ENCODE peak calls at places on chromosomes 2 and 18, in four cellular contexts. One of them, this sample, is unnamed.

GRCh38 chr2:190361572-190361971 is 18.2 kb downstream of the INPP1 start:
- DNase-seq in HCT116: no peak
- DNase-seq in HepG2: no peak
- DNase-seq in Panc1: no peak
- DNase-seq in this sample: no peak

GRCh38 chr2:8541223-8541622 is 140.6 kb upstream of the ID2 start:
- DNase-seq in HCT116: no peak
- DNase-seq in HepG2: no peak
- DNase-seq in Panc1: no peak
- DNase-seq in this sample: no peak

GRCh38 chr2:45259144-45259543 is 249.9 kb upstream of the SIX2 start:
- DNase-seq in HCT116: no peak
- DNase-seq in HepG2: peak; percentile 37
- DNase-seq in Panc1: no peak
- DNase-seq in this sample: no peak

GRCh38 chr2:95344208-95344570 is 47.0 kb downstream of the KCNIP3 start:
- DNase-seq in HCT116: no peak
- DNase-seq in HepG2: no peak
- DNase-seq in Panc1: no peak
- DNase-seq in this sample: no peak

GRCh38 chr2:215969131-215969841 is 44.1 kb downstream of the MREG start:
- DNase-seq in HCT116: no peak
- DNase-seq in HepG2: no peak
- DNase-seq in Panc1: no peak
- DNase-seq in this sample: no peak

GRCh38 chr2:145874466-145874865 is 1354.5 kb upstream of the ZEB2 start:
- DNase-seq in HCT116: no peak
- DNase-seq in HepG2: no peak
- DNase-seq in Panc1: no peak
- DNase-seq in this sample: no peak

GRCh38 chr2:55175254-55176093 is 56.6 kb downstream of the CLHC1 start:
- DNase-seq in HCT116: peak; percentile 37
- DNase-seq in HepG2: peak; percentile 41
- DNase-seq in Panc1: peak; percentile 59
- DNase-seq in this sample: peak; percentile 65

GRCh38 chr2:37526323-37526722 is 145.1 kb downstream of the CDC42EP3 start:
- DNase-seq in HCT116: no peak
- DNase-seq in HepG2: no peak
- DNase-seq in Panc1: no peak
- DNase-seq in this sample: peak; percentile 38

GRCh38 chr2:204550738-204551137 is 5.5 kb downstream of the PARD3B start:
- DNase-seq in HCT116: no peak
- DNase-seq in HepG2: no peak
- DNase-seq in Panc1: no peak
- DNase-seq in this sample: no peak

GRCh38 chr2:53268086-53268485 is 499.5 kb upstream of the CHAC2 start:
- DNase-seq in HCT116: no peak
- DNase-seq in HepG2: no peak
- DNase-seq in Panc1: no peak
- DNase-seq in this sample: no peak

GRCh38 chr2:95279435-95280035 is 5.3 kb downstream of the PROM2 start:
- DNase-seq in HCT116: no peak
- DNase-seq in HepG2: no peak
- DNase-seq in Panc1: no peak
- DNase-seq in this sample: no peak

GRCh38 chr2:105470979-105471378 is 72.1 kb upstream of the FHL2 start:
- DNase-seq in HCT116: no peak
- DNase-seq in HepG2: no peak
- DNase-seq in Panc1: no peak
- DNase-seq in this sample: no peak

GRCh38 chr18:10242922-10243680 is 211.3 kb upstream of the APCDD1 start:
- DNase-seq in HCT116: no peak
- DNase-seq in HepG2: no peak
- DNase-seq in Panc1: no peak
- DNase-seq in this sample: peak; percentile 22

GRCh38 chr2:120681696-120682288 is 53.9 kb upstream of the GLI2 start:
- DNase-seq in HCT116: no peak
- DNase-seq in HepG2: no peak
- DNase-seq in Panc1: no peak
- DNase-seq in this sample: no peak

GRCh38 chr18:42261731-42262130 is 306.7 kb downstream of the PIK3C3 start:
- DNase-seq in HCT116: no peak
- DNase-seq in HepG2: no peak
- DNase-seq in Panc1: no peak
- DNase-seq in this sample: no peak

GRCh38 chr2:207939342-207940108 is 85.8 kb downstream of the PLEKHM3 start:
- DNase-seq in HCT116: no peak
- DNase-seq in HepG2: no peak
- DNase-seq in Panc1: no peak
- DNase-seq in this sample: no peak

GRCh38 chr2:140539506-140539905 is 1591.3 kb downstream of the LRP1B start:
- DNase-seq in HCT116: no peak
- DNase-seq in HepG2: no peak
- DNase-seq in Panc1: no peak
- DNase-seq in this sample: no peak

GRCh38 chr2:120239488-120240287 is 13.0 kb upstream of the RALB start:
- DNase-seq in HCT116: no peak
- DNase-seq in HepG2: peak; percentile 37
- DNase-seq in Panc1: no peak
- DNase-seq in this sample: no peak

GRCh38 chr2:178767099-178768060 is 39.8 kb downstream of the TTN start:
- DNase-seq in HCT116: no peak
- DNase-seq in HepG2: no peak
- DNase-seq in Panc1: no peak
- DNase-seq in this sample: no peak

GRCh38 chr2:222492683-222493082 is 68.3 kb downstream of the SGPP2 start:
- DNase-seq in HCT116: no peak
- DNase-seq in HepG2: peak; percentile 55
- DNase-seq in Panc1: no peak
- DNase-seq in this sample: no peak

GRCh38 chr2:12959935-12960334 is 243.2 kb downstream of the TRIB2 start:
- DNase-seq in HCT116: no peak
- DNase-seq in HepG2: no peak
- DNase-seq in Panc1: no peak
- DNase-seq in this sample: no peak

GRCh38 chr2:102619414-102620319 is at the start of gene SLC9A2:
- DNase-seq in HCT116: no peak
- DNase-seq in HepG2: no peak
- DNase-seq in Panc1: no peak
- DNase-seq in this sample: peak; percentile 45

GRCh38 chr2:96877513-96878159 is 7.8 kb upstream of the SEMA4C start:
- DNase-seq in HCT116: no peak
- DNase-seq in HepG2: no peak
- DNase-seq in Panc1: no peak
- DNase-seq in this sample: no peak

GRCh38 chr18:45715212-45715780 is 8.7 kb upstream of the SLC14A1 start:
- DNase-seq in HCT116: no peak
- DNase-seq in HepG2: no peak
- DNase-seq in Panc1: no peak
- DNase-seq in this sample: no peak

GRCh38 chr2:23021311-23022120 is 363.5 kb upstream of the KLHL29 start:
- DNase-seq in HCT116: no peak
- DNase-seq in HepG2: no peak
- DNase-seq in Panc1: no peak
- DNase-seq in this sample: no peak

GRCh38 chr2:71882236-71882946 is 265.3 kb downstream of the CYP26B1 start:
- DNase-seq in HCT116: no peak
- DNase-seq in HepG2: no peak
- DNase-seq in Panc1: no peak
- DNase-seq in this sample: no peak

GRCh38 chr2:96267159-96267971 is 1.3 kb downstream of the CIAO1 start:
- DNase-seq in HCT116: peak; percentile 39
- DNase-seq in HepG2: peak; percentile 73
- DNase-seq in Panc1: no peak
- DNase-seq in this sample: peak; percentile 52

GRCh38 chr2:171317492-171318125 is 116.2 kb downstream of the METTL8 start:
- DNase-seq in HCT116: no peak
- DNase-seq in HepG2: no peak
- DNase-seq in Panc1: no peak
- DNase-seq in this sample: no peak

GRCh38 chr2:64862623-64863022 is 126.6 kb upstream of the SLC1A4 start:
- DNase-seq in HCT116: no peak
- DNase-seq in HepG2: no peak
- DNase-seq in Panc1: no peak
- DNase-seq in this sample: no peak

GRCh38 chr2:177589191-177589590 is 196.6 kb downstream of the AGPS start:
- DNase-seq in HCT116: no peak
- DNase-seq in HepG2: no peak
- DNase-seq in Panc1: no peak
- DNase-seq in this sample: no peak

GRCh38 chr2:163191372-163191771 is 352.8 kb upstream of the KCNH7 start:
- DNase-seq in HCT116: peak; percentile 21
- DNase-seq in HepG2: peak; percentile 24
- DNase-seq in Panc1: no peak
- DNase-seq in this sample: no peak

GRCh38 chr2:104768694-104769093 is 85.2 kb upstream of the POU3F3 start:
- DNase-seq in HCT116: no peak
- DNase-seq in HepG2: no peak
- DNase-seq in Panc1: no peak
- DNase-seq in this sample: no peak

GRCh38 chr2:19357383-19358241 is 811 bp downstream of the OSR1 start:
- DNase-seq in HCT116: no peak
- DNase-seq in HepG2: no peak
- DNase-seq in Panc1: no peak
- DNase-seq in this sample: no peak

GRCh38 chr2:10087360-10087759 is 7.1 kb upstream of the CYS1 start:
- DNase-seq in HCT116: no peak
- DNase-seq in HepG2: no peak
- DNase-seq in Panc1: no peak
- DNase-seq in this sample: no peak

GRCh38 chr2:129681788-129682187 is 297.7 kb upstream of the RAB6C start:
- DNase-seq in HCT116: no peak
- DNase-seq in HepG2: no peak
- DNase-seq in Panc1: no peak
- DNase-seq in this sample: no peak

GRCh38 chr18:78977627-78978271 is 1.9 kb upstream of the SALL3 start:
- DNase-seq in HCT116: no peak
- DNase-seq in HepG2: no peak
- DNase-seq in Panc1: no peak
- DNase-seq in this sample: no peak

GRCh38 chr2:98334439-98335078 is 11.7 kb upstream of the CNGA3 start:
- DNase-seq in HCT116: no peak
- DNase-seq in HepG2: no peak
- DNase-seq in Panc1: peak; percentile 20
- DNase-seq in this sample: no peak

GRCh38 chr2:235094457-235094856 is 142.6 kb downstream of the SH3BP4 start:
- DNase-seq in HCT116: no peak
- DNase-seq in HepG2: no peak
- DNase-seq in Panc1: no peak
- DNase-seq in this sample: no peak

GRCh38 chr2:235097196-235097895 is 145.5 kb downstream of the SH3BP4 start:
- DNase-seq in HCT116: no peak
- DNase-seq in HepG2: no peak
- DNase-seq in Panc1: no peak
- DNase-seq in this sample: no peak

GRCh38 chr2:235092854-235093253 is 141.0 kb downstream of the SH3BP4 start:
- DNase-seq in HCT116: no peak
- DNase-seq in HepG2: no peak
- DNase-seq in Panc1: no peak
- DNase-seq in this sample: no peak

GRCh38 chr2:235098273-235098672 is 146.5 kb downstream of the SH3BP4 start:
- DNase-seq in HCT116: no peak
- DNase-seq in HepG2: no peak
- DNase-seq in Panc1: no peak
- DNase-seq in this sample: no peak

DNA sequence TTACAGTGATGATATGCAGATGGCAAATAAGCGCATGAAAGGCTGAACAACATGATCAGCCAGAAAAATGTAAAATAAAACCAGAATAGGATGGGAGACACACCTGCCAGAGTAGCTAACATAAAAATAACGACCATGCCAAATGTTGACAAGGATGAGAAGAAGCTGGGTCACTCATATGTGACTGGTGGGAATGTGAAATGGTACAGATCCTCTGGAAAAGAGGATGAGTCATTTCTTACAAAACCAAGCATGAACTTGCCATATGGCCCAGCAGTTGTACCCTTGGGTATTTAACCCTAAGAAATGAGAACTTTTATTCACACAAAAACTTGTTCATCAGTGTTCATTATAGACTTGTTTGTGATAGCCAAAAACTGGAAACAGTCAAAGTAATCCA is 143.8 kb downstream of the SH3BP4 start:
- DNase-seq in HCT116: no peak
- DNase-seq in HepG2: no peak
- DNase-seq in Panc1: no peak
- DNase-seq in this sample: no peak
- TF ChIP-seq TCF7L2 in HCT116: no peak
- TF ChIP-seq TCF7L2 in HepG2: no peak
- TF ChIP-seq TCF7L2 in Panc1: no peak
- TF ChIP-seq TCF7L2 in this sample: no peak

DNA sequence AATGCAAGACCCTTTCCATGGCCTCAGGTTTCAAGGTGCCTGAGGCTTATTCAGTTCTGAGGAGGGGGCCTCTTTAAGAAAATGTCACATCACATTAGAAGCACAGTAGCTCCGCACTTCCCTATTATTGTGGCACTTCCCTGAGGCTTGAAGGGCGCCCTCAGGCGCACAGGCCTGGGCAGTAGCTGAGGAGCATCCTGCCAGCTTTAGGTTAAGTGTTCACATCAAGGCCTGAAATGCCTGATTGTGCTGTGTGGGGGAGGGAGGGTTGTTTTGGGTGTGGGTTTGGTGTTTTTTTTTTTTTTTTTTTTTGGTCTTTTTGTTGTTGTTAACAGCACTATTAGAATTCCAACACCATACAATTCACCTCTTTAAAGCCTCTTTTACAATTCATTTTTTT is 107.9 kb downstream of the CABLES1 start:
- DNase-seq in HCT116: no peak
- DNase-seq in HepG2: no peak
- DNase-seq in Panc1: no peak
- DNase-seq in this sample: no peak
- TF ChIP-seq TCF7L2 in HCT116: no peak
- TF ChIP-seq TCF7L2 in HepG2: no peak
- TF ChIP-seq TCF7L2 in Panc1: no peak
- TF ChIP-seq TCF7L2 in this sample: no peak

GRCh38 chr2:75560768-75561565 is at the start of gene EVA1A:
- DNase-seq in HCT116: no peak
- DNase-seq in HepG2: peak; percentile 73
- DNase-seq in Panc1: no peak
- DNase-seq in this sample: no peak
- TF ChIP-seq TCF7L2 in HCT116: no peak
- TF ChIP-seq TCF7L2 in HepG2: no peak
- TF ChIP-seq TCF7L2 in Panc1: no peak
- TF ChIP-seq TCF7L2 in this sample: no peak

GRCh38 chr2:144515694-144516416 is 4.1 kb downstream of the ZEB2 start:
- DNase-seq in HCT116: no peak
- DNase-seq in HepG2: no peak
- DNase-seq in Panc1: no peak
- DNase-seq in this sample: peak; percentile 49
- TF ChIP-seq TCF7L2 in HCT116: no peak
- TF ChIP-seq TCF7L2 in HepG2: no peak
- TF ChIP-seq TCF7L2 in Panc1: no peak
- TF ChIP-seq TCF7L2 in this sample: no peak